ENCODE peak calls at places on chromosomes 3 and 15, in five cellular contexts. E, H, Y, G and J are unnamed samples.

GRCh38 chr3:178320481-178321352 is 215.5 kb upstream of the KCNMB2 start:
- DNase-seq in E (no peak), H (no peak), Y (no peak), G (no peak), J (no peak)

GRCh38 chr15:71512281-71513016 is 297.9 kb upstream of the NR2E3 start:
- DNase-seq in E (no peak), H (peak), Y (no peak), G (no peak), J (peak)

GRCh38 chr3:194104041-194104751 is 31.8 kb upstream of the HES1 start:
- DNase-seq in E (no peak), H (no peak), Y (no peak), G (no peak), J (no peak)

GRCh38 chr3:105867690-105868449 is 942 bp downstream of the CBLB start:
- DNase-seq in E (no peak), H (no peak), Y (no peak), G (no peak), J (no peak)

GRCh38 chr3:198021320-198021719 is 61.3 kb downstream of the LMLN start:
- DNase-seq in E (no peak), H (no peak), Y (no peak), G (no peak), J (no peak)

GRCh38 chr3:131260525-131260924 is 121.0 kb upstream of the NUDT16 start:
- DNase-seq in E (no peak), H (no peak), Y (no peak), G (no peak), J (no peak)

GRCh38 chr3:147394168-147394941 is 12.0 kb downstream of the ZIC4 start:
- DNase-seq in E (no peak), H (no peak), Y (no peak), G (no peak), J (no peak)

GRCh38 chr3:48990636-48991421 is 788 bp downstream of the P4HTM start:
- DNase-seq in E (no peak), H (no peak), Y (peak), G (no peak), J (no peak)

GRCh38 chr3:190443257-190443656 is 6.4 kb downstream of the TMEM207 start:
- DNase-seq in E (no peak), H (peak), Y (no peak), G (no peak), J (no peak)

GRCh38 chr15:68552773-68553172 is 26.0 kb upstream of the CORO2B start:
- DNase-seq in E (no peak), H (no peak), Y (no peak), G (no peak), J (no peak)

GRCh38 chr15:31486906-31487695 is 160.5 kb downstream of the KLF13 start:
- DNase-seq in E (no peak), H (no peak), Y (no peak), G (no peak), J (no peak)

GRCh38 chr3:185582871-185583270 is 3.2 kb upstream of the SENP2 start:
- DNase-seq in E (no peak), H (no peak), Y (no peak), G (peak), J (no peak)

GRCh38 chr3:55698826-55699225 is 211.7 kb upstream of the WNT5A start:
- DNase-seq in E (peak), H (no peak), Y (no peak), G (no peak), J (no peak)

GRCh38 chr15:68608206-68608843 is 29.5 kb downstream of the CORO2B start:
- DNase-seq in E (peak), H (no peak), Y (no peak), G (no peak), J (no peak)

GRCh38 chr15:64009798-64010241 is 36.5 kb downstream of the DAPK2 start:
- DNase-seq in E (no peak), H (no peak), Y (no peak), G (peak), J (no peak)

GRCh38 chr15:50114381-50114780 is 4.7 kb downstream of the ATP8B4 start:
- DNase-seq in E (no peak), H (no peak), Y (no peak), G (no peak), J (no peak)

GRCh38 chr15:60052796-60053195 is 48.7 kb downstream of the FOXB1 start:
- DNase-seq in E (no peak), H (no peak), Y (no peak), G (no peak), J (no peak)

GRCh38 chr3:42545284-42545900 is 36.4 kb downstream of the SEC22C start:
- DNase-seq in E (no peak), H (no peak), Y (no peak), G (no peak), J (no peak)

GRCh38 chr15:78225783-78226541 is 8.4 kb downstream of the ACSBG1 start:
- DNase-seq in E (no peak), H (no peak), Y (no peak), G (peak), J (no peak)

GRCh38 chr15:66138882-66139281 is 114.7 kb downstream of the MEGF11 start:
- DNase-seq in E (no peak), H (no peak), Y (no peak), G (no peak), J (no peak)

GRCh38 chr15:79922512-79923067 is 25.8 kb upstream of the MTHFS start:
- DNase-seq in E (no peak), H (no peak), Y (peak), G (no peak), J (no peak)

GRCh38 chr3:136250226-136250861 is at the start of gene PCCB:
- DNase-seq in E (peak), H (peak), Y (peak), G (peak), J (peak)

GRCh38 chr3:41565003-41565402 is 365.7 kb downstream of the CTNNB1 start:
- DNase-seq in E (no peak), H (no peak), Y (no peak), G (no peak), J (no peak)

GRCh38 chr3:66441124-66441523 is 59.7 kb downstream of the LRIG1 start:
- DNase-seq in E (peak), H (no peak), Y (no peak), G (no peak), J (no peak)

GRCh38 chr15:57251308-57251707 is 125.0 kb upstream of the CGNL1 start:
- DNase-seq in E (no peak), H (no peak), Y (no peak), G (no peak), J (no peak)

GRCh38 chr3:115272036-115272824 is 125.1 kb upstream of the ZBTB20 start:
- DNase-seq in E (no peak), H (no peak), Y (no peak), G (no peak), J (no peak)

GRCh38 chr15:69599271-69599670 is 146.7 kb downstream of the RPLP1 start:
- DNase-seq in E (no peak), H (no peak), Y (no peak), G (no peak), J (no peak)

GRCh38 chr15:73539726-73540125 is 93.5 kb downstream of the NPTN start:
- DNase-seq in E (no peak), H (no peak), Y (no peak), G (no peak), J (no peak)

DNA sequence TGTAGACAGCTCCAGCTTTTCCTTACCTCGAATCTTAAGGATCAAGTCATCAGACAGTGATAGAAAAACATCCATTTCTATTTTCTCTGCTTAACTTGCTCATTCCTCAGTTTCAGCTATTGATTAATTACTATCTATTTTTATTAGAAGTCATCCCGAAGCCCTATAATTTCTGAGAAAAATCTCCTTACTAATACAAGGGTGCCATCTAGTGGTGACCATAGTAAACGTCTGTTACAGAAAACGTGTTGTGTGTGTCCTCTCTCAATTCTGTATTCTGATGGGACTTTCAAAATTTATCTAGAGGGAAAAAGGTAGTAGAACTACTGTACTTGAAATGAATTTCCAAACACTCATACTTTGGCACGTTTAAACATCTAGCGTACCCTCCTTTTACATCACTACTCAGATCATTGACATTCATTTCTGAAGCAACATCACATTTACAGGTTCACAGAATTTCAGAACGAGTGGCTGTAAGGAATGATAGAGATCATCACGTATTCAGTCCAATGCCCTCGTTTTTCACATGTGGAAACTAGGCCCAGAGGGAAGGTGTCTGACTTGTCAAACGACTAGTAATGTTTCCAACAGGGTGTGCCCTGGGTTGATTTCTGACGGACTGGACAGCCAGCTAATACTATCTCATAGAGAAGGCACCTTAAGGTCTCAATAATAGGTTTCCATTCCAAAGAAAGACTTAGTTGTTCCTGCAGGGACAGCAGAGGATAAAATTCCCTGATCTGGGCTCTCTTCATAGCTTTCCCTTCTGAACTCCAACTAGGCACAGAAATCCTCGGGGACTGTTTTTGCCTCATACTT is 25.6 kb downstream of the HACD2 start:
- DNase-seq in E (peak), H (peak), Y (no peak), G (no peak), J (peak)
- TF ChIP-seq SUZ12 in E (no peak), H (no peak), Y (no peak), G (no peak), J (no peak)

GRCh38 chr3:36543276-36543997 is 163.1 kb downstream of the STAC start:
- DNase-seq in E (no peak), H (no peak), Y (no peak), G (no peak), J (no peak)

GRCh38 chr3:36546196-36546595 is 165.9 kb downstream of the STAC start:
- DNase-seq in E (no peak), H (no peak), Y (no peak), G (no peak), J (no peak)

GRCh38 chr3:36548712-36549111 is 168.4 kb downstream of the STAC start:
- DNase-seq in E (no peak), H (no peak), Y (no peak), G (no peak), J (no peak)
- TF ChIP-seq SUZ12 in E (no peak), H (no peak), Y (no peak), G (no peak), J (no peak)

GRCh38 chr3:32202496-32202895 is 36.0 kb upstream of the CMTM8 start:
- DNase-seq in E (no peak), H (no peak), Y (no peak), G (no peak), J (no peak)

GRCh38 chr3:32198714-32199113 is 39.8 kb upstream of the CMTM8 start:
- DNase-seq in E (no peak), H (no peak), Y (no peak), G (no peak), J (no peak)

GRCh38 chr3:32200991-32201758 is 37.3 kb upstream of the CMTM8 start:
- DNase-seq in E (no peak), H (no peak), Y (no peak), G (no peak), J (no peak)

GRCh38 chr3:32200490-32200889 is 38.0 kb upstream of the CMTM8 start:
- DNase-seq in E (no peak), H (no peak), Y (no peak), G (no peak), J (no peak)

DNA sequence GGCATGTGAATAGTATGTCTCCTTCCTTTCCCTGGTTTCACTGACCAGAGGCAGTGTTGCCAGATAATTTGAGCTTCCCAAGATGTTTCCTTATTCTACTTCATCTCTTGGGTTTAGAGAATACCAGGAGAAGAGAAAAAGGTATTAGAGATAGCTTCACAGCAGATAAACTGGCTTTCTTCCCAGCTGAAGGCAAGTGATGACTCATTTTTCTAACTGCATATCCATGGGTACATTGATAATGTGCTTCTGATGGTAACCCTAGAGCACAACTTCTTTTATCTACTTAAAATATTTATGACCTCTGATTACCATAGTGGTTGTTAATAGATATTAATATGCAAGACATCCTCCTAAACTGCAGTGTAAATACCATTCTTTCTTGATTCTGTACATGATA is 34.6 kb upstream of the CMTM8 start:
- DNase-seq in E (no peak), H (no peak), Y (no peak), G (no peak), J (no peak)
- TF ChIP-seq SUZ12 in E (no peak), H (no peak), Y (no peak), G (no peak), J (no peak)

GRCh38 chr3:145088917-145089316 is 1072.1 kb downstream of the PLOD2 start:
- DNase-seq in E (no peak), H (no peak), Y (no peak), G (no peak), J (no peak)

GRCh38 chr3:145089337-145089736 is 1071.6 kb downstream of the PLOD2 start:
- DNase-seq in E (no peak), H (no peak), Y (no peak), G (no peak), J (no peak)

GRCh38 chr3:145094355-145094941 is 1066.5 kb downstream of the PLOD2 start:
- DNase-seq in E (no peak), H (no peak), Y (no peak), G (no peak), J (peak)
- TF ChIP-seq SUZ12 in E (no peak), H (no peak), Y (no peak), G (no peak), J (no peak)

DNA sequence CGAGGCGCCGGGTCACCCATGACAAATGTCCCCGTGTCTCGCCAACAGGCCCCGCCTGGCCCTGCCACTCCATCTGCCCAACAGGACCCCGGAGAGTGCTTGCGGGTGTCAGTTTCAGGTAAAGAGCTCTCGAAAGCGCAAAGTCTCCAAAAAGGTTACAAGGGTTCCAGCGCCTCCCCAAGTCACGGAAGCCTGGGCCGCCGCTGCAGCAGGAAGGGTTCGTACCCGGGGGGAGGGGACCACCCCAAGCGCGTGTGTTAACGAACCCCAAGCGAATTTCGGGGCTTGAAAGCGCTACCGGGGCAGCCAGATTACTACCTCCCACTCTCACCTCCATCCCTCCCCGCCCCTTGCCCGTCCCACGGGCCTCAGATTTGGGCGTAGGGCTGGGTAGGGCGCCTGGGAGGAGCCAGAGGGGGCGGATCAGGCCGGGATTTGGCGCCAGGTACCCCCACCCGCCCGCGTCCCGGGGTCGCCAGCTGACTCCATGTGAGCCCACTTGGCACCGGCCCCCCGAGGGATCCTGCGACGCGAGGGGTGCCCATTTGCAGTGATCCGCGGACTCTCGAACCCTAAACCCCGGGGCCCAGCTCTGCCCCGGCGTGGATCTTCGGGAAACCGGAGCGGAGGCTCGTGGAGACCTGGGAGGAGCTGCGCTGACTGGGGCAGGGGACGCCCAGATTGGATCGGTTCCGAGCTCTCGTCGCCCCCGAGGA is 85.9 kb downstream of the NR2F2 start:
- DNase-seq in E (no peak), H (no peak), Y (peak), G (no peak), J (no peak)
- TF ChIP-seq SUZ12 in E (no peak), H (no peak), Y (peak), G (no peak), J (no peak)

GRCh38 chr3:90015688-90016356 is 908.4 kb downstream of the EPHA3 start:
- DNase-seq in E (peak), H (no peak), Y (no peak), G (no peak), J (no peak)
- TF ChIP-seq SUZ12 in E (no peak), H (no peak), Y (no peak), G (no peak), J (no peak)

GRCh38 chr3:129722527-129722926 is 116.1 kb upstream of the PLXND1 start:
- DNase-seq in E (no peak), H (no peak), Y (no peak), G (no peak), J (no peak)

GRCh38 chr3:129723558-129724324 is 117.3 kb upstream of the PLXND1 start:
- DNase-seq in E (no peak), H (no peak), Y (no peak), G (no peak), J (no peak)

GRCh38 chr3:129715854-129716253 is 109.4 kb upstream of the PLXND1 start:
- DNase-seq in E (peak), H (no peak), Y (no peak), G (no peak), J (no peak)

DNA sequence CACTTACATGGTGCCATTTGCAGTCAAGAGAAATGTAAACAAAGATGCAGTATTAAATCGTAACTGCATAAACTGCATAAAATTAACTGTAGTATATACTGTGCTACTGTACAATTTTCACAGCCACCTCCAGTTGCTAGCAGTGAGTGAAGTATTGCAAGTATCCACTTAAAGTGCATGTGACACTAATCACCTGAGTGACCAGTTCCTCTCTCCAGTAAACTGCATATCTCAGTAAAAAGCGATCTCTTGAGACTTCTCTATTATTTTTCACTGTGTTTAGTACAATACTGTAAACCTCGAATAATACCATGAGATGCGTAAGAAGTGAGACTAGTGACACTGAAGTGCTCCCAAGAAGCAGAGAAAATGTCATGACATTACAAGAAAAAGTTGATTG is 111.7 kb upstream of the PLXND1 start:
- DNase-seq in E (no peak), H (no peak), Y (no peak), G (no peak), J (no peak)
- TF ChIP-seq SUZ12 in E (no peak), H (no peak), Y (no peak), G (no peak), J (no peak)

DNA sequence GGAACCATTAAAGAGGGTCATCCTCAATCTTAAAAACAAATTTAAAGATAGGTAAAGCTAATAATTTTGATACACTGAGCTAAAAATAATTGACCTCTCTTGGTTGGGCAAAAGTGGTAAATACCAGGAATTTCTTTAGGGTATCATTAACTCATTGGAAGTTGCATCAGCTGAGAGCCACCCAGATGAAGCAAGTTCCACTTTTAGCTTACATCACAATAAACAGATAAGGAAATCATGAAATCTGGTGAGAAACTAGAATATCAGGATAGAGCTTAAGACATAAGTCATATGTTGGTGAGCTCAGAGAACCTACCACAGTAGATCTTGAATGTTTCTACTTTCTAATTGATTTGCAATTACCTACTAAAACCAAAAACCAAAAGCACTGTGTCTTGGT is 97.4 kb upstream of the SLC2A2 start:
- DNase-seq in E (no peak), H (no peak), Y (no peak), G (no peak), J (no peak)
- TF ChIP-seq SUZ12 in E (no peak), H (no peak), Y (no peak), G (no peak), J (no peak)

GRCh38 chr3:125055165-125055912 is 458 bp downstream of the HEG1 start:
- DNase-seq in E (no peak), H (no peak), Y (peak), G (no peak), J (peak)

GRCh38 chr3:125054436-125055164 is 1.2 kb downstream of the HEG1 start:
- DNase-seq in E (no peak), H (peak), Y (no peak), G (peak), J (no peak)

GRCh38 chr3:125058529-125058928 is 2.7 kb upstream of the HEG1 start:
- DNase-seq in E (no peak), H (no peak), Y (no peak), G (no peak), J (no peak)

GRCh38 chr3:125057186-125057850 is 1.5 kb upstream of the HEG1 start:
- DNase-seq in E (no peak), H (no peak), Y (no peak), G (no peak), J (no peak)

GRCh38 chr3:125055913-125056705 is at the start of gene HEG1:
- DNase-seq in E (no peak), H (peak), Y (peak), G (no peak), J (peak)
- TF ChIP-seq SUZ12 in E (no peak), H (no peak), Y (peak), G (no peak), J (no peak)